ENCODE peak calls at places on chromosomes 16 and 17, in six cellular contexts. O is mesenchymal stem cell, K is IMR-90, I is neuronal stem cell, L is H9, V is H1. P is an unnamed sample. For H3K27me3, the result is how much of the 10 kb centered on the place peaks cover.

GRCh38 chr17:20189979-20190378 is 180.8 kb downstream of the SPECC1 start:
- DNase-seq in O (no peak), L (no peak), I (no peak), K (no peak), V (no peak), P (no peak)

GRCh38 chr16:27526169-27526568 is 23.5 kb downstream of the GTF3C1 start:
- DNase-seq in V (no peak), O (no peak), I (no peak), K (no peak), L (no peak), P (peak)

GRCh38 chr16:70254095-70254964 is 2.6 kb upstream of the EXOSC6 start:
- DNase-seq in O (no peak), V (no peak), I (no peak), K (peak), L (no peak), P (no peak)

GRCh38 chr16:19694989-19695388 is 23.0 kb downstream of the KNOP1 start:
- DNase-seq in K (no peak), V (no peak), O (peak), I (no peak), L (no peak), P (no peak)

GRCh38 chr17:39632153-39632941 is 4.6 kb upstream of the STARD3 start:
- DNase-seq in V (no peak), L (no peak), I (no peak), O (no peak), K (no peak), P (no peak)

GRCh38 chr16:347203-347602 is 5.3 kb downstream of the AXIN1 start:
- DNase-seq in V (no peak), I (no peak), L (no peak), O (no peak), K (no peak), P (no peak)

GRCh38 chr16:46972971-46973456 is 460 bp downstream of the DNAJA2 start:
- DNase-seq in O (peak), V (peak), K (no peak), I (peak), L (peak), P (peak)

GRCh38 chr17:7296189-7296861 is 1.9 kb upstream of the YBX2 start:
- DNase-seq in L (peak), K (peak), I (peak), O (peak), V (peak), P (peak)

GRCh38 chr17:44033841-44034408 is 19.2 kb upstream of the TMEM101 start:
- DNase-seq in V (no peak), K (no peak), L (no peak), I (no peak), O (no peak), P (no peak)

GRCh38 chr16:68074850-68075249 is 10.3 kb upstream of the NFATC3 start:
- DNase-seq in L (no peak), V (no peak), O (no peak), I (no peak), K (no peak), P (no peak)

GRCh38 chr16:47463771-47464624 is 2.9 kb downstream of the PHKB start:
- DNase-seq in V (no peak), K (no peak), L (no peak), O (no peak), I (no peak), P (no peak)

GRCh38 chr17:41617136-41617535 is 4.6 kb upstream of the KRT16 start:
- DNase-seq in L (no peak), K (no peak), V (no peak), I (no peak), O (no peak), P (no peak)

GRCh38 chr17:52762147-52762793 is 603.8 kb upstream of the CA10 start:
- DNase-seq in V (no peak), L (peak), K (no peak), I (no peak), O (no peak), P (no peak)

GRCh38 chr17:82494236-82495055 is 25.1 kb upstream of the FOXK2 start:
- DNase-seq in K (peak), L (peak), I (peak), O (peak), V (peak), P (peak)

GRCh38 chr16:26665166-26665939 is 401.4 kb upstream of the C16orf82 start:
- DNase-seq in V (no peak), K (no peak), L (no peak), I (no peak), O (no peak), P (no peak)

GRCh38 chr16:27779719-27780161 is 229.8 kb downstream of the KATNIP start:
- DNase-seq in V (peak), K (peak), I (peak), L (peak), O (no peak), P (peak)

GRCh38 chr17:13182854-13183253 is 165.0 kb upstream of the ELAC2 start:
- DNase-seq in V (no peak), O (no peak), I (no peak), K (no peak), L (peak), P (no peak)

GRCh38 chr17:83171661-83172060 is 92.3 kb downstream of the METRNL start:
- DNase-seq in L (peak), V (peak), O (no peak), I (no peak), K (no peak), P (no peak)

GRCh38 chr17:43545383-43545632 is 832 bp downstream of the ETV4 start:
- DNase-seq in K (peak), I (no peak), L (no peak), V (peak), O (no peak), P (peak)

GRCh38 chr16:72300892-72301291 is 128.9 kb upstream of the PMFBP1 start:
- DNase-seq in K (no peak), L (no peak), I (no peak), O (no peak), V (no peak), P (no peak)

GRCh38 chr17:79626156-79626890 is 15.5 kb upstream of the RBFOX3 start:
- DNase-seq in K (no peak), I (no peak), L (peak), V (peak), O (no peak), P (no peak)

GRCh38 chr17:18315498-18316360 is 636 bp downstream of the SMCR8 start:
- DNase-seq in O (no peak), I (no peak), L (no peak), V (no peak), K (peak), P (no peak)

GRCh38 chr16:86984975-86985655 is 332.1 kb downstream of the C16orf95 start:
- DNase-seq in I (no peak), O (peak), V (no peak), L (peak), K (no peak), P (no peak)

GRCh38 chr17:44793885-44794698 is 35.3 kb downstream of the ADAM11 start:
- DNase-seq in I (no peak), L (no peak), K (no peak), V (no peak), O (no peak), P (no peak)

GRCh38 chr16:10232757-10233156 is 50.5 kb upstream of the GRIN2A start:
- DNase-seq in I (no peak), L (no peak), O (no peak), K (no peak), V (no peak), P (no peak)

GRCh38 chr16:19338335-19338734 is 52.8 kb downstream of the CLEC19A start:
- DNase-seq in O (no peak), K (no peak), L (no peak), V (no peak), I (no peak), P (no peak)

GRCh38 chr16:30715777-30716445 is 16.9 kb downstream of the SRCAP start:
- DNase-seq in I (no peak), O (peak), K (peak), V (no peak), L (no peak), P (peak)

GRCh38 chr16:9458816-9459215 is 367.4 kb downstream of the HAPSTR1 start:
- DNase-seq in L (no peak), K (no peak), O (no peak), V (no peak), I (no peak), P (no peak)

GRCh38 chr17:76481091-76481655 is 13.8 kb downstream of the AANAT start:
- DNase-seq in K (no peak), I (no peak), V (no peak), L (no peak), O (no peak), P (no peak)

GRCh38 chr17:19239544-19239943 is 2.4 kb downstream of the EPN2 start:
- DNase-seq in K (no peak), O (no peak), V (no peak), L (no peak), I (no peak), P (peak)

GRCh38 chr16:69393898-69394849 is 8.4 kb upstream of the TERF2 start:
- DNase-seq in L (no peak), O (no peak), V (no peak), I (no peak), K (peak), P (no peak)

GRCh38 chr17:49969134-49969759 is at the start of gene DLX4:
- DNase-seq in V (peak), O (no peak), L (peak), I (no peak), K (no peak), P (peak)

GRCh38 chr17:40190197-40191021 is 13.1 kb downstream of the RAPGEFL1 start:
- DNase-seq in L (peak), I (no peak), K (no peak), V (peak), O (peak), P (no peak)

GRCh38 chr17:824372-824771 is 42.2 kb downstream of the MRM3 start:
- DNase-seq in L (no peak), V (no peak), O (no peak), K (no peak), I (no peak), P (no peak)

GRCh38 chr17:55116440-55116914 is 147.9 kb downstream of the STXBP4 start:
- DNase-seq in O (no peak), K (no peak), I (no peak), V (no peak), L (no peak), P (no peak)

GRCh38 chr17:78708510-78708973 is 73.5 kb downstream of the CYTH1 start:
- DNase-seq in K (peak), L (peak), O (peak), I (peak), V (peak), P (peak)

GRCh38 chr17:45704251-45704650 is 79.9 kb upstream of the CRHR1 start:
- DNase-seq in I (no peak), O (no peak), V (no peak), K (no peak), L (no peak), P (no peak)

GRCh38 chr16:57619606-57620315 is 8.7 kb upstream of the ADGRG1 start:
- DNase-seq in I (no peak), K (no peak), O (no peak), L (no peak), V (peak), P (peak)

GRCh38 chr16:11129378-11129781 is 126.6 kb downstream of the SOCS1 start:
- DNase-seq in I (no peak), V (no peak), O (peak), K (no peak), L (no peak), P (no peak)

GRCh38 chr17:74550602-74551001 is 4.7 kb upstream of the CD300C start:
- DNase-seq in K (no peak), O (no peak), I (no peak), V (no peak), L (no peak), P (no peak)
- H3K14ac ChIP-seq in K (no peak), O (no peak), I (peak), V (no peak), L (no peak), P (no peak)

DNA sequence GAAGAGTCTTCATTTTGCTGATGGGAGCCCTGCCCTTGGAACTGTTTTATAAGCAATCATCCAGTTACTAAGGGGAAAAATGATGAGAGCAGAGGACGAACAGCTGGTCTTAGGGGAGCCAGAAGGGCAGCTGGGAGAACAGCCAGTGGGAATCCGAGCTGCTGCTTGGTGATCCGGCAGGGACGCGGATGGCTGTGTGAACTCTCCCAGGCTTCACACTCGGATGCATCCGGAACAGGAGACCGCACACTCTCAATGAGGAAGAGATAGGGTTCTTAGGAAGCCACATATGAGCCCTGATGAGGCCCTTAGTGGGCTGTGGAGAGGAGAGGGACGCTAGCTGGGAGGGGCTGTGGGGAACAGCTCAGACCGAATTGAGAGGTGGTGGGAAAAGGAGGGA is 5.0 kb upstream of the CACNG5 start:
- DNase-seq in I (no peak), V (no peak), K (no peak), O (no peak), L (peak), P (no peak)
- H3K4ac ChIP-seq in I (no peak), V (no peak), K (no peak), O (no peak), L (no peak), P (no peak)

DNA sequence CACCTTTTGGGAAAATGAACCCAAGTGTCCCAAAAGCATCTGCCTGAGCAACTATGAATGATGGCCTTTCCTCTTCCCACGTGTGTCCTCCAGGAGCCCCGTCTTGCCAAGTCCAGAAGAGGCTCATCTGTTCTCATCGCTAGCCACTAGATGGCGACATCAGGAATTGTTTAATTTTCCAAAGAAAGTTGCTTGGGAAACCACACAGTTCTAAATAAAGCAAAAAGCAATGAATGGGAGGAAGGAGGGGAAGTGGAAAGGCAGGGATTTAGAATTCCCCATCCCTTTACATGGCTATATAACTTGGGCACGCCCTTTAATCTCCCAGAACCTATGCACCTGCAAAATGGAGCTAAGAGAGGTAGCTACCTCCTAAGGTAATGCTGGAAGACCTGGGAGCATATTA is 9.0 kb upstream of the CDH5 start:
- DNase-seq in I (peak), O (peak), L (peak), V (no peak), K (peak), P (peak)
- H3K27me3 ChIP-seq in I (under half), O (under half), L (under half), V (under half), K (half or more), P (under half)

DNA sequence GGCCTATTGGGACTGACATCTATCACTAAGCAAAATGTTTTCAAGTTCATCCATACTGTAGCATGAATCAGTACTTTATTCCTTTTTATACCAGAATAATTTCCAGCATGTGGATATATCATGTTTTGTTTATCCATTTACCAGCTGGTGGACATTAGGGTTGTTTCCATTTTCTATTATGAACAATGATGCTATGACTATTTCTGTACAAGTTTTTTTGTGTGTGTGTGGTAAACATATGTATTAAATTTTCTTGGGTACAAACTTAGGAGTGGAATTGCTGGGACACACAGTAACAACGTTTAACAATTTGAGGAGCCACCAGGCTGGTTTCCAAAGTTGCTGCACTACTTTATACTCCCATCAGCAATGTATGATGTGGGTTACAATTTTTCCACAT is 91.0 kb downstream of the USP32 start:
- DNase-seq in O (no peak), K (peak), I (no peak), V (no peak), L (no peak), P (no peak)
- H3K14ac ChIP-seq in O (no peak), K (no peak), I (no peak), V (no peak), L (no peak), P (no peak)

GRCh38 chr17:36545093-36545464 is 360 bp downstream of the GGNBP2 start:
- DNase-seq in V (no peak), I (no peak), K (no peak), O (no peak), L (no peak), P (no peak)
- H3K4ac ChIP-seq in V (no peak), I (no peak), K (peak), O (peak), L (no peak), P (peak)

GRCh38 chr17:34894971-34895370 is 66.3 kb downstream of the CCT6B start:
- DNase-seq in I (no peak), K (no peak), O (no peak), V (no peak), L (no peak), P (no peak)
- H3K27me3 ChIP-seq in I (under half), K (under half), O (under half), V (under half), L (under half), P (under half)

GRCh38 chr17:9487406-9487805 is 88.2 kb downstream of the STX8 start:
- DNase-seq in K (no peak), L (no peak), I (no peak), O (no peak), V (no peak), P (no peak)

GRCh38 chr17:9488556-9488955 is 87.1 kb downstream of the STX8 start:
- DNase-seq in I (no peak), V (no peak), K (peak), O (no peak), L (no peak), P (no peak)

GRCh38 chr17:9478889-9479288 is 96.7 kb downstream of the STX8 start:
- DNase-seq in L (no peak), V (no peak), K (no peak), I (no peak), O (no peak), P (no peak)

DNA sequence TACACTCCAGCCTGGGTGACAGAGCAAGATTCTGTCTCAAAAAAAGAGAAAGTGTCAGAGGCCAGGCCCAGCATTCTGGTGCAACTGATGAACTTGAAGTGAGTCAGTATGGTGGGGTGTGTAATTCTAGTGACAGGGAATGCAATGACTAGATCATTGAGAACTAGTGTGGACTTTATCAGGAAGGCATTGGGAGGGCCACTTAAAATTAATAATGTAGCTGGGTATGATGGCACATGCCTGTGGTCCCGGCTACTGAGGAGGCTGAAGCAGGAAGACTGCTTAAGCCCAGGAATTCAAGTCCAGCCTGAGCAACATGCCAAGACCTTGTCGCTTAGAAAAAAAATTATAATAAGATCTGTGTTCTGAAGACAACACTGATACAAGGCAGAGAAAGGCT is 90.8 kb downstream of the STX8 start:
- DNase-seq in O (peak), I (no peak), K (peak), V (no peak), L (no peak), P (peak)
- H3K14ac ChIP-seq in O (no peak), I (no peak), K (no peak), V (no peak), L (no peak), P (no peak)

GRCh38 chr16:2007081-2007836 is 2.4 kb downstream of the ZNF598 start:
- DNase-seq in I (no peak), O (no peak), V (no peak), K (no peak), L (no peak), P (no peak)

GRCh38 chr16:2008631-2009301 is 855 bp downstream of the ZNF598 start:
- DNase-seq in I (no peak), K (peak), O (peak), V (no peak), L (no peak), P (peak)

GRCh38 chr16:2009791-2010510 is at the start of gene ZNF598:
- DNase-seq in I (peak), O (peak), L (peak), V (peak), K (peak), P (peak)

GRCh38 chr16:2008009-2008526 is 1.6 kb downstream of the ZNF598 start:
- DNase-seq in L (no peak), I (no peak), V (no peak), O (no peak), K (peak), P (peak)

GRCh38 chr16:2009302-2009711 is 314 bp downstream of the ZNF598 start:
- DNase-seq in L (no peak), O (no peak), I (no peak), K (no peak), V (no peak), P (no peak)
- H3K4ac ChIP-seq in L (no peak), O (peak), I (no peak), K (peak), V (no peak), P (peak)

GRCh38 chr17:73548620-73549311 is 95.5 kb downstream of the SDK2 start:
- DNase-seq in V (no peak), K (no peak), O (no peak), I (no peak), L (no peak), P (peak)
- H3K27me3 ChIP-seq in V (under half), K (under half), O (under half), I (under half), L (under half), P (under half)

P was measured in trophoblast cell.